ENCODE peak calls at places on chromosomes 2 and 18, in ten cellular contexts. S is naive thymus-derived CD4-positive, alpha-beta T cell; O is thoracic aorta; L is uterus; I is body of pancreas; G is sigmoid colon; W is spleen; X is tibial nerve; K is aorta; J is neural progenitor cell. V is an unnamed sample. For H3K4me1, the result is how much of the 10 kb centered on the place peaks cover.

GRCh38 chr2:23900133-23900926 is 26.6 kb downstream of the ATAD2B start:
- DNase-seq in I (no peak), K (no peak), G (no peak), W (no peak), O (no peak), L (no peak), X (no peak), S (no peak), J (peak), V (no peak)

GRCh38 chr2:26649322-26649721 is 8.2 kb upstream of the CIB4 start:
- DNase-seq in I (no peak), X (no peak), S (no peak), K (no peak), L (no peak), W (peak), J (no peak), G (no peak), O (no peak), V (no peak)

GRCh38 chr2:237665713-237666143 is 38.3 kb downstream of the LRRFIP1 start:
- DNase-seq in L (no peak), W (no peak), J (peak), K (no peak), O (no peak), I (no peak), X (no peak), S (no peak), G (no peak), V (no peak)

GRCh38 chr2:176325732-176326131 is 56.5 kb downstream of the MTX2 start:
- DNase-seq in X (no peak), G (no peak), I (no peak), J (peak), O (no peak), K (no peak), W (no peak), S (no peak), L (no peak), V (no peak)

GRCh38 chr2:20615046-20615465 is 35.8 kb downstream of the HS1BP3 start:
- DNase-seq in X (no peak), L (no peak), G (no peak), K (peak), O (no peak), W (peak), S (no peak), J (no peak), I (peak), V (no peak)

GRCh38 chr2:118112771-118113334 is 24.6 kb downstream of the INSIG2 start:
- DNase-seq in S (no peak), G (no peak), X (no peak), J (no peak), I (no peak), K (no peak), L (no peak), W (no peak), O (no peak), V (peak)

GRCh38 chr2:136057023-136057801 is 60.7 kb downstream of the CXCR4 start:
- DNase-seq in X (no peak), G (no peak), J (no peak), O (no peak), W (no peak), K (no peak), L (no peak), S (no peak), I (no peak), V (no peak)

GRCh38 chr2:23604731-23605130 is 219.8 kb downstream of the KLHL29 start:
- DNase-seq in L (no peak), S (no peak), I (no peak), X (no peak), W (peak), K (peak), J (no peak), G (peak), O (no peak), V (no peak)

GRCh38 chr2:38116762-38117161 is 40.8 kb upstream of the CYP1B1 start:
- DNase-seq in L (no peak), G (no peak), K (no peak), W (no peak), O (no peak), I (no peak), S (no peak), J (no peak), X (no peak), V (no peak)

GRCh38 chr2:200121931-200122330 is 166.5 kb downstream of the MAIP1 start:
- DNase-seq in G (no peak), S (no peak), L (no peak), J (no peak), W (no peak), X (no peak), O (no peak), I (no peak), K (no peak), V (no peak)

GRCh38 chr2:118913805-118914645 is 28.0 kb upstream of the MARCO start:
- DNase-seq in L (no peak), G (no peak), S (no peak), X (no peak), J (no peak), W (no peak), O (no peak), I (no peak), K (no peak), V (no peak)

GRCh38 chr18:46426311-46427047 is 230.5 kb downstream of the LOXHD1 start:
- DNase-seq in G (no peak), O (no peak), S (no peak), X (no peak), J (no peak), L (no peak), W (no peak), I (no peak), K (no peak), V (no peak)

GRCh38 chr2:118731396-118731795 is 116.1 kb downstream of the EN1 start:
- DNase-seq in G (no peak), W (no peak), I (no peak), L (no peak), K (no peak), J (no peak), S (no peak), X (no peak), O (no peak), V (no peak)

GRCh38 chr2:241692448-241692847 is 5.8 kb upstream of the DTYMK start:
- DNase-seq in L (no peak), S (no peak), O (no peak), W (no peak), K (no peak), J (no peak), X (no peak), I (no peak), G (no peak), V (no peak)

GRCh38 chr2:120367649-120368048 is 21.7 kb downstream of the INHBB start:
- DNase-seq in J (no peak), W (no peak), L (no peak), K (no peak), S (no peak), I (no peak), G (no peak), O (no peak), X (no peak), V (no peak)

GRCh38 chr2:64908406-64908805 is 80.8 kb upstream of the SLC1A4 start:
- DNase-seq in G (no peak), O (no peak), K (no peak), I (no peak), S (no peak), J (no peak), L (no peak), W (no peak), X (no peak), V (no peak)

GRCh38 chr2:111984213-111984604 is 70.9 kb upstream of the TMEM87B start:
- DNase-seq in I (no peak), K (no peak), L (no peak), J (no peak), S (no peak), W (no peak), X (no peak), O (no peak), G (no peak), V (no peak)

GRCh38 chr2:38794235-38794946 is 16.4 kb downstream of the GEMIN6 start:
- DNase-seq in J (no peak), S (no peak), K (no peak), I (no peak), W (no peak), L (no peak), X (no peak), G (no peak), O (no peak), V (no peak)

GRCh38 chr18:13235326-13235937 is 16.9 kb downstream of the LDLRAD4 start:
- DNase-seq in W (no peak), G (no peak), J (no peak), S (no peak), X (no peak), L (no peak), I (peak), K (no peak), O (no peak), V (no peak)

GRCh38 chr2:67825476-67825875 is 237.3 kb downstream of the C1D start:
- DNase-seq in G (no peak), L (no peak), O (no peak), K (no peak), S (no peak), X (no peak), W (no peak), I (no peak), J (no peak), V (no peak)

GRCh38 chr2:1590611-1591460 is 153.5 kb downstream of the PXDN start:
- DNase-seq in X (no peak), L (no peak), I (no peak), J (peak), W (no peak), S (no peak), O (no peak), G (no peak), K (peak), V (peak)

GRCh38 chr18:74395630-74396251 is 61.4 kb downstream of the DIPK1C start:
- DNase-seq in I (no peak), O (no peak), X (no peak), G (no peak), S (no peak), K (no peak), W (no peak), L (no peak), J (no peak), V (no peak)

GRCh38 chr2:99278793-99279291 is 22.2 kb downstream of the LYG1 start:
- DNase-seq in L (no peak), K (no peak), S (no peak), X (no peak), O (no peak), W (no peak), G (no peak), J (no peak), I (no peak), V (peak)

GRCh38 chr2:239544846-239545465 is 144.1 kb upstream of the HDAC4 start:
- DNase-seq in O (no peak), I (no peak), L (no peak), S (no peak), G (peak), X (no peak), K (no peak), J (no peak), W (peak), V (no peak)

GRCh38 chr2:79191081-79191480 is 31.5 kb upstream of the REG3A start:
- DNase-seq in G (no peak), I (no peak), X (no peak), L (no peak), O (no peak), J (no peak), K (no peak), S (no peak), W (no peak), V (no peak)

GRCh38 chr2:200652158-200652557 is 66.3 kb downstream of the AOX1 start:
- DNase-seq in W (no peak), X (no peak), O (no peak), L (no peak), K (no peak), S (no peak), G (no peak), J (no peak), I (no peak), V (no peak)

GRCh38 chr2:127410871-127411396 is 7.3 kb upstream of the PROC start:
- DNase-seq in I (no peak), O (no peak), S (no peak), K (no peak), G (no peak), L (no peak), X (no peak), J (no peak), W (peak), V (peak)
- H3K4me1 ChIP-seq in I (under half), O (half or more), S (under half), K (under half), G (under half), L (under half), X (under half), J (under half), W (half or more), V (under half)

GRCh38 chr2:71704688-71705087 is 251.3 kb downstream of the DYSF start:
- DNase-seq in K (peak), X (no peak), O (no peak), G (no peak), J (no peak), W (peak), L (no peak), S (no peak), I (no peak), V (no peak)
- H3K4me1 ChIP-seq in K (under half), X (under half), O (half or more), G (under half), J (under half), W (under half), L (under half), S (under half), I (under half), V (under half)

DNA sequence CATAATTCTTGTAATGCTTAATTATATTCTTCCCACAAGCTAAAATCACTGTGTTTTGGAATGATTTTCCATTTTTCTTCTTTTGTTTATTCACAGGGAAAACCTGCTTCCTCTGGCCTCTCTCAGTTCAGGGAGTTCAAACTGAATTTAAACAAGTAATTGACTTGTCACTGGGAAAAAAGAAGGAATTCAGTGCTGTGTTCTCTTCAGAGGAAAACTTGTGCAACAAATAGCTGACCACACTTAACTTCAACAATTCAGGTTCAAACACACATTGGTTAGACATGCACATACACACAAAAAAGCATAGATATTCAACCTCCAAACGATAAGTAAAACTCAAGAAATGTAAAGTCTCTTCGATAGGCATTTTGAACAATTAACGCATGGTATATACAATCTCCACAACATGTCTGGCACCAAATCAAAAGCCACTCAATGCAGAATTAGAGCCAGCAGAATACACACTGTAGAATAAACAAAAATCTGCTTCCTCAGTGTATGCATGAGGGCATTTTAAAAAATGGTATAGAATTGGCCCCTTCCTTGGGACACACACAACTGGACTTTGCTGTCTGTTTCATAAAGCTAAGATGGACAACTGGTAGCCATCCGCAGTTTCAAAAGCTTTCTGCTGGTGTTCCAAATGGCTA is 269.0 kb downstream of the TCF4 start:
- DNase-seq in X (no peak), L (no peak), G (no peak), O (no peak), J (no peak), K (no peak), W (no peak), I (no peak), S (no peak), V (no peak)
- H3K4me1 ChIP-seq in X (under half), L (under half), G (half or more), O (half or more), J (half or more), K (under half), W (half or more), I (under half), S (under half), V (under half)

DNA sequence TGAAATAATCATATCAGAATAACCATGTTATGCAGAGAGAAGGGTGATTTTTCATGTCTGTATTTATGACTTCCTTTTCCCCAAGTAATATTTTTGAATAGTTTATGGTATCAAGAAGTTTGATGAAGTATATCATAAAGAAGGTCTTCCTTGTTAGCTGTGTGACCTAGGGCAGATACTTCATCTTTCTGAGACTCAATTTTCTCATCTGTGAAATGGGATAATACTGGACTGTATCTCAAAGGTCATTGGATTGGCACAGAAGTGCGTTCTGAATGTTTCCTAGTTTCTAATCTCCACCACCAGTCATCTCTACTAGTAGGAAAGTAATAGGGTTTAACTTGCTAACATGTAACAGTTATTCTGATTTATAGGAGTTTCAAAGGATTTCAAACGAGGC is 52.6 kb downstream of the DGKD start:
- DNase-seq in G (no peak), I (no peak), J (no peak), K (no peak), W (no peak), S (no peak), L (no peak), O (no peak), X (no peak), V (no peak)
- H3K4me1 ChIP-seq in G (under half), I (under half), J (under half), K (under half), W (half or more), S (half or more), L (under half), O (under half), X (under half), V (under half)

DNA sequence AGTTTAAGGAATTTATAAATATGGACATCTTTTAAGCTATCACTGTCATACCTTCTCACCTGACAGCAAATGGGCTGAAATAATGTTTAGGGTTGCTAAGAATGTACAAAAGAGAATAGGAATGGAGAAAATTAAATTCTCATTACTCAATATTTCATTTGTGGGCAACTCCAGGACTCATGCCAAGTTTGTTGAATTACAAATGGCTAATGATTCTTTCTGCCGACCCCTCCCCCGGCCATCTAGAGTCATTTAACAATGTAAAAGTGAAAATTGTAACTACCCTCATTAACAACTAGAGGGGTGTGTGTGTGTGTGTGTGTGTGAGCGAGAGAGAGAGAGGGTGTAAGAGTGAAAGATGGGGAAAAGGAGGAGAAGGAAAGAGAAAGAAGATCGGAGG is 708.5 kb upstream of the FAM98A start:
- DNase-seq in L (no peak), J (no peak), O (no peak), I (no peak), W (no peak), K (no peak), S (no peak), G (no peak), X (no peak), V (no peak)
- H3K4me1 ChIP-seq in L (under half), J (under half), O (under half), I (under half), W (under half), K (under half), S (under half), G (under half), X (under half), V (under half)

V was measured in SJCRH30.